ENCODE peak calls at places on chromosomes 12 and 14, in six cellular contexts. C is activated CD4-positive, alpha-beta T cell treated with anti-CD3 and anti-CD28 coated beads, Interleukin-2, amount 50 U/mL, for 1 hour; M is fibroblast of lung; I is dorsolateral prefrontal cortex; K is COR-L47; G is NCI-H2029. H is an unnamed sample.

GRCh38 chr14:66476964-66477363 is 9.2 kb upstream of the CCDC196 start:
- DNase-seq in C (no peak), M (peak), I (no peak), K (no peak), G (no peak), H (no peak)

GRCh38 chr12:100857971-100858370 is 63.4 kb downstream of the ANO4 start:
- DNase-seq in C (no peak), M (no peak), I (no peak), K (no peak), G (no peak), H (no peak)

GRCh38 chr14:100406505-100407131 is 83.5 kb downstream of the SLC25A47 start:
- DNase-seq in C (peak), M (peak), I (no peak), K (no peak), G (no peak), H (no peak)

GRCh38 chr14:21263284-21264024 is 5.8 kb downstream of the HNRNPC start:
- DNase-seq in C (no peak), M (peak), I (no peak), K (no peak), G (no peak), H (no peak)

GRCh38 chr12:99043319-99043914 is 398.3 kb downstream of the APAF1 start:
- DNase-seq in C (peak), M (peak), I (peak), K (peak), G (peak), H (no peak)

GRCh38 chr14:52033131-52033642 is 35.7 kb downstream of the NID2 start:
- DNase-seq in C (no peak), M (no peak), I (no peak), K (no peak), G (no peak), H (no peak)

GRCh38 chr14:93268406-93268805 is 61.4 kb downstream of the UBR7 start:
- DNase-seq in C (no peak), M (no peak), I (no peak), K (no peak), G (no peak), H (no peak)

GRCh38 chr12:56150563-56150962 is 1.8 kb upstream of the MYL6B start:
- DNase-seq in C (no peak), M (peak), I (no peak), K (no peak), G (no peak), H (no peak)

GRCh38 chr14:92164958-92165357 is 43.2 kb downstream of the CPSF2 start:
- DNase-seq in C (no peak), M (no peak), I (no peak), K (no peak), G (no peak), H (no peak)

GRCh38 chr12:25719505-25719904 is 166.4 kb upstream of the LMNTD1 start:
- DNase-seq in C (no peak), M (peak), I (no peak), K (no peak), G (no peak), H (no peak)

GRCh38 chr12:91601057-91601456 is 418.4 kb upstream of the DCN start:
- DNase-seq in C (no peak), M (no peak), I (no peak), K (no peak), G (no peak), H (no peak)

GRCh38 chr14:89182326-89182725 is 234.7 kb downstream of the FOXN3 start:
- DNase-seq in C (no peak), M (no peak), I (no peak), K (no peak), G (no peak), H (no peak)

H was measured in NCI-H2107.